ENCODE peak calls at places on chromosomes 11 and 22, in ten cellular contexts. J is SK-N-SH, M is mesenchymal stem cell, E is HepG2, Y is neuronal stem cell, U is hepatocyte, O is IMR-90, K is MM.1S, V is trophoblast cell, X is OCI-LY7. H is an unnamed sample.

GRCh38 chr22:26998134-26998533 is 340.7 kb downstream of the MIAT start:
- DNase-seq in J (peak; percentile 56), M (peak; percentile 30), E (no peak), Y (no peak), U (no peak), O (no peak), K (no peak), V (no peak), X (no peak), H (no peak)

GRCh38 chr11:115599125-115599524 is 94.9 kb upstream of the CADM1 start:
- DNase-seq in J (no peak), M (no peak), E (no peak), Y (no peak), U (no peak), O (no peak), K (no peak), V (no peak), X (no peak), H (no peak)

GRCh38 chr11:20599424-20600346 is at the start of gene SLC6A5:
- DNase-seq in J (no peak), M (peak; percentile 19), E (peak; percentile 25), Y (peak; percentile 85), U (peak; percentile 81), O (peak; percentile 19), K (peak; percentile 69), V (peak; percentile 30), X (peak; percentile 2), H (peak; percentile 39)

GRCh38 chr11:94649925-94650623 is 82.9 kb downstream of the PIWIL4 start:
- DNase-seq in J (no peak), M (no peak), E (no peak), Y (no peak), U (no peak), O (no peak), K (no peak), V (no peak), X (no peak), H (no peak)

GRCh38 chr11:111908639-111909305 is 2.8 kb downstream of the CRYAB start:
- DNase-seq in J (no peak), M (no peak), E (no peak), Y (no peak), U (no peak), O (no peak), K (no peak), V (peak; percentile 83), X (no peak), H (no peak)

GRCh38 chr11:76806131-76806530 is 23.0 kb downstream of the TSKU start:
- DNase-seq in J (no peak), M (no peak), E (no peak), Y (no peak), U (no peak), O (no peak), K (no peak), V (no peak), X (no peak), H (no peak)

GRCh38 chr11:119730789-119731386 is 1.9 kb upstream of the NECTIN1 start:
- DNase-seq in J (peak; percentile 48), M (no peak), E (no peak), Y (no peak), U (no peak), O (no peak), K (no peak), V (no peak), X (no peak), H (no peak)

GRCh38 chr22:23071163-23072034 is 1.1 kb downstream of the GNAZ start:
- DNase-seq in J (peak; percentile 48), M (no peak), E (no peak), Y (no peak), U (no peak), O (no peak), K (no peak), V (no peak), X (no peak), H (no peak)

GRCh38 chr22:29480262-29480511 is 169 bp downstream of the NEFH start:
- DNase-seq in J (no peak), M (no peak), E (no peak), Y (no peak), U (no peak), O (no peak), K (no peak), V (no peak), X (no peak), H (no peak)

GRCh38 chr11:64705501-64705900 is 17.5 kb downstream of the NRXN2 start:
- DNase-seq in J (no peak), M (no peak), E (no peak), Y (no peak), U (no peak), O (no peak), K (no peak), V (no peak), X (no peak), H (no peak)

DNA sequence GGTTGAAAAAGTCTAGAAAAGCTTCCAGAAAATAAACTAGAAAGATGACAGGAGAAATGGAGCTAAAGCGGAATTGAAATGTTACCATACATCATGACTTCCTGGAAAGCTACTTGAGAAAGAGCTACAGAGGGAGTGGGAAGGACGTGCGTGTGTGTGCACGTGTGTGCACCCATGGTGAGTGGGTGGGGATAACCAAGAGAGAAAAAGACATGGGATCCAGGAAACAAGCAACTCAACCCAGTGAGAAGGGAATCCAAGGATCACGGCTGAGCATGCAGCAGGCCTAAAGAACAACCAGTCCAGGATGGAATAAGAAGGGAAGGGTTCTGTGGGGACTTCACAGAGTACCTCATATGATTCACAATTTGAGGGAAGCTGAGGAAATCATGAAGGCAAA is 21.6 kb downstream of the APOL1 start:
- DNase-seq in J (no peak), M (no peak), E (no peak), Y (no peak), U (no peak), O (no peak), K (no peak), V (no peak), X (no peak), H (no peak)
- H3K4me2 ChIP-seq in J (no peak overlapping the region), M (no peak overlapping the region), E (no peak overlapping the region), Y (no peak overlapping the region), U (no peak overlapping the region), O (no peak overlapping the region), K (no peak overlapping the region), V (no peak overlapping the region), X (no peak overlapping the region), H (no peak overlapping the region)

DNA sequence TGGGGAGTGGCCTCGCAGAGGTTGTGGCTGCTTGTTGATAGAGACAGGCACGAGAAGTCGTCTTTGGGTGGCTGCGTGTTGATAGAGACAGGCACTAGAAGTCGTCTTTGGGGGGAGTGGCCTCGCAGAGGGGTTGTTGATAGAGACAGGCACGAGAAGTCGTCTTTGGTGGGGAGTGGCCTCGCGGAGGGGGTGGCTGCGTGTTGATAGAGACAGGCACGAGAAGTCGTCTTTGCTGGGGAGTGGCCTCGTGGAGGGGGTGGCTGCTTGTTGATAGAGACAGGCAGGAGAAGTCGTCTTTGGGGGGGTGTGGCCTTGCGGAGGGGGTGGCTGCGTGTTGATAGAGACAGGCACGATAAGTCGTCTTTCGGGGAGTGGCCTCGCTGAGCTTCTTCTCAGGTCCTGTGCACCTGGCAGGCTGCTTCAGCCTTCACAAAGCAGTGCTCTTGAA is 328.8 kb downstream of the TBC1D22A start:
- DNase-seq in J (no peak), M (no peak), E (no peak), Y (no peak), U (peak; percentile 61), O (no peak), K (no peak), V (no peak), X (no peak), H (peak; percentile 14)
- H3K4me3 ChIP-seq in J (no peak overlapping the region), M (peak overlapping the region; percentile 49), E (no peak overlapping the region), Y (peak overlapping the region; percentile 69), U (peak overlapping the region; percentile 32), O (peak overlapping the region; percentile 30), K (no peak overlapping the region), V (no peak overlapping the region), X (no peak overlapping the region), H (peak overlapping the region; percentile 47)

DNA sequence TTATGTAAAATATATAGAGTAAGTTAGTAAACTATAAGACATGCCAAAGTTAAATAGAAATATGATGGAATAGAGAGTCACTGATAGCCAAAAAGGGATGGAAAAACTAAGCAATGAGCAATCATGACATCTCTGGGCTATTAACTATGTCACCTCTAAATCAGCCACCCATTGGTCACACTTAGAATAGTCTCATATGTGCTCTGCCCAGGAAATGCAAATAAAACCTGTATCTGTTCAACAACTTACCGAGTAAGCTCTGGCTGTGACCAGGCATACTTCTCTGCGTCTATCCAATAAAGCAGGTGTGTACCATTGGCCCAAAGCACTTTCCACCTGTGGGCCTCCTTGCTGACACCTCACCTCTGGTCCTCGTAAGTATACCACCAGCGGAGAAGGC is 1.6 kb upstream of the ARL14EP start:
- DNase-seq in J (no peak), M (no peak), E (no peak), Y (no peak), U (no peak), O (no peak), K (no peak), V (no peak), X (no peak), H (no peak)
- H3K4me2 ChIP-seq in J (no peak overlapping the region), M (no peak overlapping the region), E (no peak overlapping the region), Y (no peak overlapping the region), U (no peak overlapping the region), O (no peak overlapping the region), K (no peak overlapping the region), V (no peak overlapping the region), X (peak overlapping the region; percentile 85), H (no peak overlapping the region)

GRCh38 chr11:67023957-67024353 is 1.0 kb downstream of the SYT12 start:
- DNase-seq in J (no peak), M (no peak), E (no peak), Y (no peak), U (no peak), O (no peak), K (no peak), V (no peak), X (no peak), H (no peak)
- H3K4me3 ChIP-seq in J (peak overlapping the region; percentile 48), M (no peak overlapping the region), E (no peak overlapping the region), Y (no peak overlapping the region), U (no peak overlapping the region), O (no peak overlapping the region), K (no peak overlapping the region), V (no peak overlapping the region), X (no peak overlapping the region), H (no peak overlapping the region)

DNA sequence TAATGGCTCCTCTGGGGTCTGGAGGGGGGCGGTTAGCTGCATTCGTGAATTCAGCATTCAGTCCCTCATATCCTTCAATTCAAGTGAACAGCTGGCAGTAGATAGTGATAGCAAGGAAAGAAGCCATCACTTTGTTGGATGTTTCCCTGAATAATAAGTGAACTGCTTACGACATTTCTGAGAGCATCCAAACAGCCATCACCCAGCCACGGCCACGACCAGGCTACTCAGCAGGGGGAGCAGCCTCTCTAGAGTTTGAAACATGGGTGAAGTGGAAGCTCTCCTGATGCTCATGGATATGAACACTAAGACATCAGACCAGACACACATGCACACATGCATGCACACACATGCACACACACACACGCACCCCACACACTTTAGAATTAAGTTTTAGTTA is 163.6 kb downstream of the NTM start:
- DNase-seq in J (no peak), M (no peak), E (no peak), Y (no peak), U (no peak), O (no peak), K (no peak), V (no peak), X (no peak), H (no peak)
- H3K4me2 ChIP-seq in J (no peak overlapping the region), M (no peak overlapping the region), E (no peak overlapping the region), Y (no peak overlapping the region), U (no peak overlapping the region), O (no peak overlapping the region), K (no peak overlapping the region), V (no peak overlapping the region), X (no peak overlapping the region), H (no peak overlapping the region)

H was measured in fibroblast of lung.